ENCODE peak calls at places on chromosomes 12 and 14, in eight cellular contexts. N is T-cell; P is activated naive CD4-positive, alpha-beta T cell; W is Peyer's patch; O is kidney glomerular epithelial cell; Q is NCI-H2029; J is activated T-cell treated with anti-CD3 and anti-CD28 coated beads for 1 hour; M is AG09309. H is an unnamed sample.

GRCh38 chr12:65934480-65935115 is 110.3 kb downstream of the HMGA2 start:
- DNase-seq in O (no peak), J (no peak), Q (no peak), N (no peak), P (no peak), M (no peak), W (no peak), H (no peak)

GRCh38 chr12:13390381-13390856 is 193.9 kb downstream of the EMP1 start:
- DNase-seq in J (no peak), N (no peak), P (no peak), W (no peak), O (peak), Q (peak), M (peak), H (peak)

GRCh38 chr12:131690320-131690719 is 20.6 kb upstream of the SFSWAP start:
- DNase-seq in W (no peak), N (no peak), M (no peak), P (no peak), Q (no peak), O (no peak), J (no peak), H (no peak)

GRCh38 chr12:45039757-45040156 is 11.1 kb downstream of the DBX2 start:
- DNase-seq in J (no peak), Q (no peak), O (no peak), P (no peak), M (no peak), N (no peak), W (no peak), H (no peak)

GRCh38 chr14:71319646-71320045 is 412.4 kb downstream of the PCNX1 start:
- DNase-seq in W (no peak), N (no peak), O (peak), M (no peak), J (no peak), P (no peak), Q (no peak), H (no peak)

GRCh38 chr14:96816281-96816680 is 19.1 kb downstream of the VRK1 start:
- DNase-seq in W (no peak), Q (no peak), P (no peak), M (no peak), N (no peak), J (no peak), O (no peak), H (no peak)

GRCh38 chr12:10753066-10753465 is 29.9 kb upstream of the YBX3 start:
- DNase-seq in J (no peak), O (peak), M (peak), Q (no peak), W (no peak), P (no peak), N (no peak), H (no peak)

GRCh38 chr14:51441001-51441400 is 201.0 kb downstream of the TMX1 start:
- DNase-seq in J (no peak), M (no peak), O (no peak), Q (no peak), W (no peak), P (no peak), N (no peak), H (no peak)

GRCh38 chr12:27733052-27733656 is 22.5 kb downstream of the MRPS35 start:
- DNase-seq in M (no peak), J (no peak), N (peak), P (no peak), W (no peak), O (peak), Q (no peak), H (peak)

GRCh38 chr12:92432724-92433281 is 270.0 kb upstream of the PLEKHG7 start:
- DNase-seq in W (no peak), P (no peak), M (no peak), J (no peak), O (no peak), Q (no peak), N (no peak), H (no peak)

GRCh38 chr12:122081697-122082221 is 3.2 kb downstream of the MLXIP start:
- DNase-seq in W (peak), M (no peak), Q (no peak), O (no peak), J (no peak), P (no peak), N (peak), H (no peak)

GRCh38 chr14:75125617-75126016 is 1.2 kb downstream of the NEK9 start:
- DNase-seq in N (no peak), J (no peak), P (no peak), Q (no peak), M (peak), O (no peak), W (no peak), H (no peak)

GRCh38 chr12:74111688-74112360 is 425.8 kb upstream of the ATXN7L3B start:
- DNase-seq in M (no peak), Q (no peak), P (no peak), W (no peak), O (no peak), N (no peak), J (no peak), H (no peak)

GRCh38 chr12:64124511-64125197 is 97.4 kb downstream of the KICS2 start:
- DNase-seq in Q (peak), J (no peak), M (no peak), O (no peak), N (no peak), P (no peak), W (no peak), H (no peak)

GRCh38 chr12:65269603-65270002 is 8.9 kb upstream of the MSRB3 start:
- DNase-seq in J (no peak), M (no peak), N (no peak), W (no peak), Q (no peak), P (no peak), O (no peak), H (no peak)

GRCh38 chr12:93541578-93542217 is 30.8 kb upstream of the SOCS2 start:
- DNase-seq in P (no peak), N (no peak), Q (no peak), O (no peak), W (no peak), J (no peak), M (no peak), H (no peak)

GRCh38 chr14:79510659-79511058 is 700.6 kb downstream of the DIO2 start:
- DNase-seq in W (no peak), J (no peak), Q (no peak), P (no peak), M (peak), N (no peak), O (peak), H (no peak)